ENCODE peak calls at places on chromosomes 5 and 9, in four cellular contexts. J is GM06990, C is lower leg skin, V is AG09309. M is an unnamed sample.

GRCh38 chr9:117927354-117927753 is 223.2 kb downstream of the TLR4 start:
- DNase-seq in J (no peak), V (no peak), C (no peak), M (no peak)

GRCh38 chr5:55816342-55816741 is 34.8 kb upstream of the IL31RA start:
- DNase-seq in C (no peak), V (peak; percentile 58), J (no peak), M (no peak)

GRCh38 chr5:39360483-39361071 is 3.7 kb downstream of the C9 start:
- DNase-seq in V (no peak), J (peak; percentile 7), C (no peak), M (no peak)

GRCh38 chr5:37436146-37436934 is 57.2 kb downstream of the WDR70 start:
- DNase-seq in V (no peak), J (peak; percentile 6), C (no peak), M (no peak)

GRCh38 chr9:36074870-36075532 is 38.3 kb downstream of the RECK start:
- DNase-seq in J (no peak), C (peak; percentile 83), V (peak; percentile 71), M (no peak)

GRCh38 chr9:122930933-122931850 is at the start of gene ZBTB26:
- DNase-seq in C (peak; percentile 93), V (peak; percentile 72), J (peak; percentile 89), M (peak; percentile 77)

GRCh38 chr9:74777136-74777879 is 110.4 kb downstream of the TRPM6 start:
- DNase-seq in V (no peak), J (no peak), C (peak; percentile 54), M (peak; percentile 33)

GRCh38 chr9:6133346-6134063 is 82.1 kb upstream of the IL33 start:
- DNase-seq in V (no peak), C (no peak), J (no peak), M (peak; percentile 26)

GRCh38 chr5:35483797-35484196 is 133.9 kb upstream of the SPEF2 start:
- DNase-seq in J (no peak), C (no peak), V (no peak), M (no peak)

GRCh38 chr9:128713941-128714573 is 9.9 kb downstream of the ZDHHC12 start:
- DNase-seq in V (no peak), J (no peak), C (no peak), M (no peak)

GRCh38 chr5:139911425-139912120 is 116.0 kb downstream of the PSD2 start:
- DNase-seq in V (no peak), J (no peak), C (no peak), M (no peak)

GRCh38 chr9:110536802-110537201 is 42.7 kb downstream of the SVEP1 start:
- DNase-seq in V (peak; percentile 91), C (no peak), J (no peak), M (no peak)

GRCh38 chr5:150740992-150741391 is 17.8 kb downstream of the DCTN4 start:
- DNase-seq in J (no peak), V (no peak), C (no peak), M (no peak)

GRCh38 chr5:163473613-163474243 is 13.3 kb downstream of the HMMR start:
- DNase-seq in J (no peak), V (no peak), C (no peak), M (no peak)

GRCh38 chr5:179607449-179607931 is 16.0 kb downstream of the HNRNPH1 start:
- DNase-seq in C (no peak), V (no peak), J (no peak), M (no peak)

GRCh38 chr5:39518516-39518915 is 93.7 kb upstream of the DAB2 start:
- DNase-seq in C (no peak), J (no peak), V (peak; percentile 84), M (no peak)

GRCh38 chr9:89457376-89457855 is 40.5 kb downstream of the SEMA4D start:
- DNase-seq in C (no peak), J (no peak), V (no peak), M (no peak)

GRCh38 chr5:1750469-1750868 is 49.2 kb downstream of the MRPL36 start:
- DNase-seq in V (no peak), C (no peak), J (no peak), M (no peak)

GRCh38 chr5:165202144-165202910 is 1696.9 kb downstream of the MAT2B start:
- DNase-seq in C (no peak), J (no peak), V (no peak), M (no peak)

GRCh38 chr9:20989923-20990341 is 41.5 kb downstream of the HACD4 start:
- DNase-seq in V (no peak), C (peak; percentile 16), J (no peak), M (no peak)

GRCh38 chr9:137390553-137391410 is 32.2 kb downstream of the EXD3 start:
- DNase-seq in V (no peak), C (no peak), J (no peak), M (no peak)

GRCh38 chr9:82680179-82680935 is 382.6 kb downstream of the RASEF start:
- DNase-seq in C (no peak), J (no peak), V (no peak), M (no peak)

GRCh38 chr5:137072376-137073174 is 426.6 kb downstream of the SPOCK1 start:
- DNase-seq in J (peak; percentile 12), C (no peak), V (peak; percentile 40), M (no peak)

GRCh38 chr9:14132798-14133197 is 181.1 kb downstream of the NFIB start:
- DNase-seq in V (no peak), J (no peak), C (no peak), M (no peak)

GRCh38 chr5:10762776-10763500 is 1.9 kb upstream of the DAP start:
- DNase-seq in J (no peak), V (no peak), C (no peak), M (no peak)

GRCh38 chr5:128782446-128782845 is 182.8 kb upstream of the SLC27A6 start:
- DNase-seq in J (no peak), C (peak; percentile 76), V (peak; percentile 82), M (no peak)

DNA sequence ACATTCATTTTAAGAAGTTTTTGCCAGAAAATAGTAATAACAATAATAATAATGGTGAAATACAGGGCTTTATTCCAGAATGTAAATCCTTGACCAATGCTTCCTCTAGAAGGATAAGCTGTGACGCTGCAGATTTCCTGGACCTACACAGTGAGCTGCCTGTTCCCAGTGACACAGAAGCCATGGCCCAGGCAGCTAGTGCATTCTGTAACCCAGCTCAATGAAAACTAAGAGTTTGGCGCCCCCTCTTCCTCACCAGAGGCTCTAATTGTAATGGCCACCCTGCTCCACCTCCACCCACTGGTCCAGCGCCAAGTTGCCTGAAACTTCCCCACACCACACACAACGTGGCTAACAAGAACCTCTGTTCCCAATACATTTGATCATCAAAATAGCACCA is 248.2 kb downstream of the CETN3 start:
- DNase-seq in J (no peak), C (peak; percentile 19), V (no peak), M (peak; percentile 22)
- TF ChIP-seq CTCF in J (peak; percentile 47), C (no peak), V (no peak), M (peak; percentile 39)

DNA sequence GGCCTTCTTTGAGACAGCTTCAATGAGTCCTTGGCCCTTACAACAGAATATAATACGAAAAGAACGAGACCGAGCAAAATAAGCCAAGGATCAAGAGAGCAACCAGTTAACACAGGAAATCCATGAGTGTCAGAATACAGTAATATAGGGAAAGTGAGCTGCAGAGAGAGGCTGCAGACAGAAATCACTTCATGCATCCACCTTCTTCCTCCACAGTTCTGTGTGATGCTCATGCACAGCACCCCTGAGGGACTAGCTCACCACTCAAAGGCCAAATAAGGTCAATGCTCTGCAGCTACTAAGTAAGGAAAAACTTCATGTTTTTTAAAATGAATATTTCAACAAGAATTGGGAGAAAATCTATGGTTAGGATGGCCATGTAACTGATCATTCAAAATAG is 257.1 kb downstream of the MCTP1 start:
- DNase-seq in J (no peak), V (no peak), C (no peak), M (no peak)
- H3K4me3 ChIP-seq in J (no peak overlapping the region), V (no peak overlapping the region), C (no peak overlapping the region), M (peak overlapping the region; percentile 3)

DNA sequence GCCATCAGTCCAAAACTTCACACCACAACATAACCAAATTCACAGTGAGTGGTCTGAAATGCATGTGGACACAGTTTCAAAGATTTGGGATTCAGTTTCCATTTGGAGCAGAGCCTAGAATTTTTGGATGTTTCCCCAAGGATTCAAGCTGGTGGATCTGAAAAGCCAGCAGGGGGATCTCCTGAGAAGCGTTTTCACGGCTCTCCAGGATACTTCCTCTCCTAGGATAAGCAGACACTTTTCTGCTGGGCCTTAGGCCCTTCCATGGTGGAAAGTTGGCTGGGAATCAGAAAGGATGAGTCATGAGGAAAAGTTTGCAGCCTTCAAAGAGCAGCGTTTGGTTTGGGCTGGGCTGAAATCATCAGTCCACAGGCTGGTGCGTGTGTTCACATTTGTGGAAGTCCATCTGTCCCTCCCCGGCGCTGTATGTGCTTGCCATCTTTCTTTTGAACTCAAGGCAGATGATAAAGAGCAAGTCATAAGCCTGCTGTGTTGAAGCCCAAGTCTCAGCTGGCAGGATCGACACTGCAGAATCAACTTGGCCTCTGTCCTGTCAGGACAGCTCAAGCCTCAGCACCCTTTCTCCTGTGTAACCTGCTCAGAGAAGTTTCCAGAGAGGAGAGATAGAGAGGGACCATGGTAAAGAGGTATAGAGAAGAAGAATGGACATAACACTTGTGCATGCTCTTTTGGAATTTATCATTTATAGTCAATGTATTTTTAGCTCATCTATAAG is 152.6 kb upstream of the MSX2 start:
- DNase-seq in V (peak; percentile 87), J (no peak), C (peak; percentile 70), M (no peak)
- TF ChIP-seq CTCF in V (peak; percentile 61), J (no peak), C (no peak), M (no peak)

GRCh38 chr9:88075966-88076285 is 62.3 kb downstream of the SPATA31C2 start:
- DNase-seq in J (no peak), C (no peak), V (no peak), M (no peak)
- H3K4me3 ChIP-seq in J (no peak overlapping the region), C (peak overlapping the region; percentile 15), V (peak overlapping the region; percentile 54), M (no peak overlapping the region)

DNA sequence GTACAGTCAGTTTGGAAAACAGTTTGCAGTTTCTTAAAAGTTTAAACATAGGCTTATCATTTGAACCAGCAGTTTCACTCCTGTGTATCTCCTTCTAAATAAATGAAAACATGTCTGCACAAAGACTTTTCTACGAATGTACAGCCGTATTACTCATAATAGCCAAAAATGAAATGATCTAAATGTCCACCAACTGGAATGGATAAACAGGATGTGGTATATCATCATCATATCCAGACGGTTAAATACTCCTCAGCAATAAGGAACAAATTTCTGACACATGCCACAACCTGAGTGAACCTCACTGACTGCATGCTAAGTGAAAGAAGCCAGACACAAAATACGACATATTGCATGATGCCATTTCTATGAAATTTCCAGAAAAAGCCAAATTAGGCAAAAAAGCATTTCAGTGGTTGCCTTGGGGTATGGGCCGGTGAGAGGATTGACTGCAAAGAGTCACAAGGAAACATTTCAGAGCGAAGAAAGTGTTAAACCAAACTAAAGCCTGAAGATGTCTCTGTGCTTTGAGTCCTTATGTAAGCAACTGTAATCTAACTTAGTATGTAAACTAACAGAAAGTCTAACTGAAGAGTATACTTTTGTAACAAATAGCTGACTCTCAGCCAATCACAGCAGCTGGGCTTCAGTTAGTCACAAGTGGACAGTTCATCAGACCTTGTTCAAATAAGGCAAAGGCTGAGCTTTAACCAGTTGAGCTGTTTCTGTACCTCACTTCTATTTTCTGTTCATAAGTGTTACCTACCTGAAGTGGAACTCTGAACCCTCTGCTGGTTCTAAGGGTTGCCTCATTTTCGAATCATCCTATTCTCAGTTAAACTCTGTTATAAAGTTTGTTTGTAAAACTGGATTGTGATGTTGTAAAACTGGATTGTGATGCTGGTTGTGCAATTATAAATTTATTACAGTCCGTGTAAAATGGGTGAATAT is 65.2 kb downstream of the TRIO start:
- DNase-seq in V (no peak), C (no peak), J (peak; percentile 72), M (peak; percentile 85)
- TF ChIP-seq CTCF in V (no peak), C (no peak), J (peak; percentile 39), M (peak; percentile 33)

GRCh38 chr5:93571111-93571977 is 9.7 kb downstream of the NR2F1-AS1 start:
- DNase-seq in J (no peak), C (no peak), V (no peak), M (no peak)
- H3K4me3 ChIP-seq in J (no peak overlapping the region), C (no peak overlapping the region), V (no peak overlapping the region), M (no peak overlapping the region)

GRCh38 chr5:77302247-77302646 is 91.8 kb downstream of the PDE8B start:
- DNase-seq in C (no peak), V (no peak), J (no peak), M (no peak)
- TF ChIP-seq CTCF in C (no peak), V (no peak), J (no peak), M (no peak)

M was measured in GM12864.